ENCODE peak calls at places on chromosomes 1 and 21, in five cellular contexts. U is DMS 273 treated with DMSO at 0.1 percent for 48 hours, Q is left ventricle myocardium superior, B is non-pigmented ciliary epithelial cell, C is pancreas. K is an unnamed sample.

GRCh38 chr1:27341525-27342252 is at the start of gene SYTL1:
- DNase-seq in U (peak), Q (no peak), B (no peak), C (peak), K (peak)

GRCh38 chr1:40394456-40395172 is 21.1 kb downstream of the SMAP2 start:
- DNase-seq in U (no peak), Q (no peak), B (no peak), C (no peak), K (no peak)

GRCh38 chr21:32878654-32879053 is 107.1 kb upstream of the PAXBP1 start:
- DNase-seq in U (no peak), Q (no peak), B (no peak), C (no peak), K (no peak)

GRCh38 chr1:59366352-59366751 is 69.5 kb downstream of the FGGY start:
- DNase-seq in U (no peak), Q (no peak), B (no peak), C (no peak), K (no peak)

GRCh38 chr1:21251773-21252471 is 38.3 kb downstream of the ECE1 start:
- DNase-seq in U (no peak), Q (no peak), B (peak), C (peak), K (no peak)

GRCh38 chr21:45888361-45889009 is 93.1 kb upstream of the COL6A1 start:
- DNase-seq in U (no peak), Q (peak), B (no peak), C (no peak), K (no peak)

GRCh38 chr1:85398391-85399064 is 66.4 kb downstream of the DDAH1 start:
- DNase-seq in U (no peak), Q (no peak), B (no peak), C (no peak), K (no peak)

GRCh38 chr1:169060906-169061683 is 45.4 kb upstream of the ATP1B1 start:
- DNase-seq in U (no peak), Q (no peak), B (peak), C (no peak), K (no peak)

GRCh38 chr1:225525377-225525776 is 97.5 kb upstream of the LBR start:
- DNase-seq in U (no peak), Q (no peak), B (no peak), C (no peak), K (no peak)